ENCODE peak calls at places on chromosomes 3 and 15, in seven cellular contexts. C is AG04450; L is astrocyte; Q is CD4-positive, CD25-positive, alpha-beta regulatory T cell; N is pancreas; B is mesendoderm; W is psoas muscle. K is an unnamed sample.

GRCh38 chr3:172676208-172676920 is 34.5 kb downstream of the NCEH1 start:
- DNase-seq in N (no peak), L (no peak), B (no peak), Q (no peak), C (no peak), W (no peak), K (no peak)

GRCh38 chr15:85503151-85503797 is 122.9 kb downstream of the AKAP13 start:
- DNase-seq in C (no peak), W (no peak), Q (no peak), L (no peak), B (no peak), N (no peak), K (no peak)

GRCh38 chr3:177123820-177124219 is 73.5 kb downstream of the TBL1XR1 start:
- DNase-seq in W (no peak), C (no peak), B (no peak), Q (no peak), L (no peak), N (no peak), K (no peak)

GRCh38 chr3:56962200-56962599 is 98.3 kb upstream of the SPATA12 start:
- DNase-seq in L (no peak), B (no peak), Q (no peak), C (no peak), W (no peak), N (no peak), K (no peak)

GRCh38 chr15:40452296-40453090 is 11.7 kb downstream of the BAHD1 start:
- DNase-seq in W (peak), C (no peak), Q (no peak), L (no peak), N (no peak), B (no peak), K (no peak)

GRCh38 chr15:79046691-79047404 is 43.7 kb downstream of the RASGRF1 start:
- DNase-seq in B (no peak), W (no peak), L (no peak), N (no peak), C (no peak), Q (no peak), K (no peak)

GRCh38 chr15:39706252-39706651 is 76.4 kb downstream of the FSIP1 start:
- DNase-seq in L (no peak), C (no peak), Q (no peak), W (no peak), B (no peak), N (no peak), K (no peak)

GRCh38 chr3:174533286-174533685 is 325.8 kb upstream of the NAALADL2 start:
- DNase-seq in N (no peak), L (peak), C (peak), W (no peak), Q (no peak), B (no peak), K (peak)

GRCh38 chr3:78497025-78497424 is 1270.8 kb downstream of the ROBO1 start:
- DNase-seq in B (no peak), W (no peak), C (no peak), L (no peak), Q (no peak), N (no peak), K (no peak)

GRCh38 chr3:34675383-34676120 is 877.1 kb downstream of the PDCD6IP start:
- DNase-seq in B (no peak), W (no peak), C (no peak), Q (no peak), L (peak), N (no peak), K (no peak)

GRCh38 chr3:74465652-74466415 is 148.6 kb downstream of the CNTN3 start:
- DNase-seq in W (peak), C (no peak), Q (no peak), L (peak), B (no peak), N (no peak), K (no peak)

GRCh38 chr3:31493187-31493586 is 39.5 kb upstream of the STT3B start:
- DNase-seq in N (no peak), C (no peak), Q (no peak), B (no peak), W (no peak), L (no peak), K (no peak)

GRCh38 chr3:161630791-161631190 is 134.2 kb downstream of the OTOL1 start:
- DNase-seq in W (no peak), N (no peak), L (no peak), Q (no peak), C (no peak), B (peak), K (no peak)

GRCh38 chr15:34209421-34210282 is at the start of gene KATNBL1:
- DNase-seq in N (peak), C (peak), W (peak), L (peak), B (peak), Q (peak), K (peak)

GRCh38 chr15:31740203-31740602 is 290.1 kb upstream of the CHRNA7 start:
- DNase-seq in L (no peak), N (no peak), B (peak), W (no peak), Q (no peak), C (no peak), K (peak)

GRCh38 chr3:9688961-9689360 is 14.7 kb upstream of the CPNE9 start:
- DNase-seq in N (no peak), W (no peak), B (no peak), L (no peak), Q (no peak), C (no peak), K (no peak)

GRCh38 chr3:63967675-63968611 is 55.4 kb downstream of the PSMD6 start:
- DNase-seq in W (peak), Q (peak), N (peak), L (peak), C (no peak), B (no peak), K (no peak)

GRCh38 chr3:101279765-101280385 is 40.5 kb downstream of the IMPG2 start:
- DNase-seq in Q (no peak), C (no peak), L (peak), N (no peak), B (no peak), W (no peak), K (no peak)

GRCh38 chr15:96342611-96343528 is 12.4 kb downstream of the NR2F2 start:
- DNase-seq in N (no peak), Q (no peak), B (no peak), C (no peak), L (peak), W (no peak), K (no peak)

GRCh38 chr3:171333784-171334464 is 126.3 kb downstream of the TNIK start:
- DNase-seq in B (no peak), L (no peak), Q (no peak), C (no peak), N (no peak), W (no peak), K (no peak)

GRCh38 chr15:65258863-65259262 is 27.8 kb downstream of the PARP16 start:
- DNase-seq in Q (no peak), W (no peak), C (no peak), L (no peak), B (no peak), N (no peak), K (no peak)

GRCh38 chr15:43799209-43799944 is 643 bp downstream of the SERINC4 start:
- DNase-seq in W (no peak), B (peak), Q (no peak), C (no peak), L (no peak), N (no peak), K (no peak)

GRCh38 chr15:29889545-29890329 is 67.5 kb upstream of the TJP1 start:
- DNase-seq in L (no peak), B (peak), W (no peak), N (no peak), Q (no peak), C (no peak), K (no peak)

GRCh38 chr3:21750831-21751391 is at the start of gene ZNF385D:
- DNase-seq in B (peak), N (peak), C (no peak), L (peak), Q (no peak), W (peak), K (peak)

GRCh38 chr15:90840954-90841353 is 27.4 kb upstream of the FURIN start:
- DNase-seq in C (no peak), W (no peak), N (no peak), Q (no peak), L (peak), B (no peak), K (no peak)

GRCh38 chr3:40103829-40104228 is 205.7 kb upstream of the EIF1B start:
- DNase-seq in Q (no peak), L (no peak), C (no peak), N (no peak), W (no peak), B (no peak), K (no peak)

GRCh38 chr3:47365213-47366153 is 15.3 kb upstream of the PTPN23 start:
- DNase-seq in N (no peak), C (peak), B (no peak), W (no peak), Q (no peak), L (peak), K (peak)

GRCh38 chr3:141330235-141330634 is 38.1 kb upstream of the ZBTB38 start:
- DNase-seq in W (no peak), B (no peak), N (no peak), L (no peak), Q (no peak), C (no peak), K (no peak)

GRCh38 chr15:53203454-53203853 is 413.3 kb upstream of the ONECUT1 start:
- DNase-seq in B (no peak), C (no peak), Q (no peak), N (peak), L (no peak), W (peak), K (no peak)

GRCh38 chr15:70045045-70045444 is 52.7 kb downstream of the TLE3 start:
- DNase-seq in W (no peak), Q (no peak), C (no peak), L (peak), N (no peak), B (no peak), K (peak)

GRCh38 chr15:88018865-88019626 is 237.5 kb downstream of the NTRK3 start:
- DNase-seq in W (no peak), B (peak), L (peak), Q (no peak), N (no peak), C (no peak), K (no peak)

GRCh38 chr15:25733856-25734679 is 129.1 kb downstream of the ATP10A start:
- DNase-seq in C (no peak), Q (no peak), L (no peak), B (no peak), N (no peak), W (no peak), K (no peak)

GRCh38 chr15:29734917-29735572 is 87.2 kb downstream of the TJP1 start:
- DNase-seq in B (peak), C (no peak), Q (no peak), N (no peak), W (no peak), L (peak), K (no peak)

DNA sequence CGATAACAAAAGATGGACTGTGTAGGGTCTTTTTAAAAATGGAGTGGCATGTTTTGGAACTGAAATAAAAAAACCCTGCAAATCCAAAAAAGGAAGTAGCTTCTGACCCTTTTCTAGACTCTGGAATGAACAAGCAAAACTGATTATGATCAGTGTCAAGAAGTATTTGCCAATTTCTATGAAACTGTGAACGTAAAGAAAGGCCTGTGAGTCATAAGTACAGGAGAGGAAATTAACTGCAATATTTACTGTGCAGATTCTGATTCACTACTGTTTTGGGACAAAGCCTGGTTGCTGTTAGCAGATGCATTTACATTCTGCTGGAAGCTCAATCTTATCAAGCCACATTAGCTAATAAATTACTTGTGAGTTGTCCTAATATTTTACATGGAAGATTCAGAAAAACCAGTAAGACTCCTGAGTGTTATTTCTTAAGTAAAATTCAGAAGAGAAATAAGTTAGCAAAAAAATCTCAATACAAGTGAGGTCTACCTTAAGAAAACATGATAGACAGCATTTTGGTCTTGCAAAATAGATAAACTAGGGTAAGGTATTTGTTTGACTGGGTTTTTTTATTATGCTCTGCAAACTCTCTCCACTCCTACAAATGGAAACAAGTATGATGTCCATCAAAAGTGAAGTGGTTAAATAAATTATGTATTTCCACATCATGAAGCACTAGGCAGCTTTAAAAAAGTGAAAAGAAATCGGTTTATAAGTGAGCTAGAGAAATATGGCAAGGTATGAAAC is 90.2 kb upstream of the LMOD3 start:
- DNase-seq in C (no peak), N (no peak), W (no peak), Q (no peak), L (peak), B (no peak), K (peak)
- H3K4me3 ChIP-seq in C (no peak), N (no peak), W (no peak), Q (peak), L (no peak), B (no peak), K (no peak)

DNA sequence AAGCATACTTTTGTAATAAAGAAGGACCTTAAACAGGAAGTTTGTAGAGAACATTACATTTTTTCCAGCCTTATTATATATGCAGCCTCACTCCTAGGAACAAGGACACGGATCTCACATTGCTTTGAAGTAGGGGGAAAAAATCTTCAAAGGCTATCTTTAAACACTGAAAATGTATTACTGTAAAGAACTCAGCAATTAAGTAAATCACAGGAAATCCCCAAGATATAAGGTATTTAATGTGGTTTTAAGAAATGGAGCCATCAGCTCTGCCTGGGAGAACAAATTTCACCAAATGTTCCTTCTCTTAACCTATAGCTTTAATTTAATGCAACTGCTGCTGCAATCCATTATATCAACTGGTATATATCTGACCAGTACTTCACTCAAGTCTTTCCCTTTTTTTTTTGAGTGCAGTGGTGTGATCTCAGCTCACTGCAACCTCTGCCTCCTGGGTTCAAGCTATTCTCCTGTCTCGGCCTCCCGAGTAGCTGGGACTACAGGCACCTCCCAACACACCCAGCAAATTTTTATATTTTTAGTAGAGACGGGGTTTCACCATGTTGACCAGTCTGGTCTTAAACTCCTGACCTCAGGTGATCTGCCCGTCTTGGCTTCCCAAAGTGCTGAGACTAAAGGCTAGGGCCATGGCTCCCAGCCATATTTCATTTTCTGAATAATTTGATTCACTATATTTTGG is 2.8 kb downstream of the BTLA start:
- DNase-seq in W (no peak), C (no peak), N (no peak), B (no peak), L (no peak), Q (no peak), K (no peak)
- H3K4me3 ChIP-seq in W (no peak), C (no peak), N (no peak), B (no peak), L (no peak), Q (peak), K (no peak)

GRCh38 chr3:13091898-13092620 is 18.8 kb upstream of the IQSEC1 start:
- DNase-seq in L (peak), C (peak), Q (peak), N (peak), B (peak), W (peak), K (peak)

GRCh38 chr3:13096356-13096755 is 23.1 kb upstream of the IQSEC1 start:
- DNase-seq in C (no peak), N (no peak), W (no peak), L (no peak), Q (no peak), B (no peak), K (no peak)

GRCh38 chr3:13093687-13094086 is 20.5 kb upstream of the IQSEC1 start:
- DNase-seq in L (no peak), N (no peak), Q (no peak), B (peak), W (no peak), C (no peak), K (no peak)

GRCh38 chr3:13095408-13095861 is 22.2 kb upstream of the IQSEC1 start:
- DNase-seq in L (no peak), N (no peak), C (no peak), Q (no peak), B (no peak), W (no peak), K (no peak)

GRCh38 chr3:13092621-13093339 is 19.6 kb upstream of the IQSEC1 start:
- DNase-seq in N (peak), L (no peak), C (no peak), B (no peak), W (peak), Q (no peak), K (no peak)
- H3K4me3 ChIP-seq in N (no peak), L (no peak), C (no peak), B (no peak), W (peak), Q (no peak), K (no peak)

GRCh38 chr15:75530169-75530568 is 48.9 kb downstream of the PTPN9 start:
- DNase-seq in N (no peak), L (no peak), B (no peak), W (no peak), C (no peak), Q (no peak), K (no peak)

GRCh38 chr15:75532413-75533250 is 46.5 kb downstream of the PTPN9 start:
- DNase-seq in L (peak), Q (no peak), B (peak), W (peak), C (peak), N (no peak), K (peak)

GRCh38 chr15:75533945-75534344 is 45.2 kb downstream of the PTPN9 start:
- DNase-seq in W (no peak), N (no peak), Q (no peak), L (no peak), C (no peak), B (no peak), K (no peak)

DNA sequence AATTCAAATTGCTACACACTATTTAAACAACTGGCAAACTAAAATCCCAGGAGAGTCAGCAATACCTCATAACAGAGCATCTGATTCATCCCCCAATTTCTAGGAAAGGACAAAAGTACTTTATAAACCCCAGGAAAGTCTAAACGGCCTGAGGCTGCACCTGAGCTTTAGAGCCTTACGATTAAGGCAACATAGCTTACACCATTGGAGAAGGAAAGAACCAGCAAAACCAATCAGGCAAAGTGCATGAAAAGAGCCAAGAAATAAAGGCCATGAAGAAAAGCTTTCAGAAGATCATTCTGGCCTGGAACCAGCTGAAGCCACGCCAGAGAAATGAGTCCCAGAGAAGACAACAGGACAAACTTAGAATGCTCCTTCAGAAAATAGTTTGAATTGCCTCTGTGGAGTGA is 48.1 kb downstream of the PTPN9 start:
- DNase-seq in W (peak), Q (no peak), L (peak), B (peak), C (no peak), N (no peak), K (peak)
- H3K4me3 ChIP-seq in W (no peak), Q (no peak), L (no peak), B (no peak), C (no peak), N (no peak), K (no peak)

DNA sequence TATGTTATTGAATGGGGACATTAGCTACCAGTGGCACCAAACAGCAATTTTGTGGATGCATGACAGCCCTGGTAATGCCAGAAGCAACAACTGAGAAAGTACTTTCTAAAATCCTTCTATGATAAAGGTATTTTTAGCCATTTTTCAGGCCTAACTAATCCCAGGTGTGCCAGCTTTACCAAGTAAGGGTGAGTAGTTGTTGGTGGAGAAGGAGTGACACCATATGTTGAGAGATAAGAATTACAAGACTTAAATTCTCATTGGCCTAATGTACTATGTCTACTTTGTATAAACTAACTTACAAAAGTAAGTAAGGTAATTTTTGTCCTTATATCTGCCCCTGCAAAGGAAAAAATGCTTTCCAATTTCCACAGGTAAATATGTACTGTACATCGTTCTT is 4.1 kb upstream of the COX17 start:
- DNase-seq in N (no peak), Q (peak), B (peak), L (peak), C (no peak), W (no peak), K (no peak)
- H3K4me3 ChIP-seq in N (no peak), Q (no peak), B (no peak), L (no peak), C (no peak), W (no peak), K (no peak)